ENCODE peak calls at places on chromosomes 3 and 15, in nine cellular contexts. One of them, this sample, is unnamed.

GRCh38 chr3:65521032-65521431 is 517.7 kb downstream of the MAGI1 start:
- DNase-seq in SK-N-SH: no peak
- DNase-seq in OCI-LY7: no peak
- DNase-seq in hepatocyte: no peak
- DNase-seq in GM23338: no peak
- DNase-seq in MM.1S: no peak
- DNase-seq in HCT116: no peak
- DNase-seq in neural progenitor cell: no peak
- DNase-seq in PC-3: no peak
- DNase-seq in this sample: no peak

GRCh38 chr3:61358364-61358763 is 107.1 kb upstream of the FHIT start:
- DNase-seq in PC-3: no peak
- DNase-seq in MM.1S: peak
- DNase-seq in GM23338: no peak
- DNase-seq in neural progenitor cell: no peak
- DNase-seq in SK-N-SH: peak
- DNase-seq in OCI-LY7: no peak
- DNase-seq in hepatocyte: peak
- DNase-seq in HCT116: no peak
- DNase-seq in this sample: no peak

GRCh38 chr15:75348563-75349350 is 1.9 kb downstream of the NEIL1 start:
- DNase-seq in neural progenitor cell: peak
- DNase-seq in PC-3: no peak
- DNase-seq in GM23338: peak
- DNase-seq in hepatocyte: peak
- DNase-seq in HCT116: no peak
- DNase-seq in MM.1S: no peak
- DNase-seq in SK-N-SH: peak
- DNase-seq in OCI-LY7: no peak
- DNase-seq in this sample: peak

GRCh38 chr15:49438970-49439631 is 16.1 kb downstream of the FGF7 start:
- DNase-seq in hepatocyte: no peak
- DNase-seq in MM.1S: peak
- DNase-seq in SK-N-SH: no peak
- DNase-seq in HCT116: no peak
- DNase-seq in OCI-LY7: peak
- DNase-seq in PC-3: no peak
- DNase-seq in GM23338: peak
- DNase-seq in neural progenitor cell: no peak
- DNase-seq in this sample: no peak

GRCh38 chr15:39587291-39587909 is 6.5 kb downstream of the THBS1 start:
- DNase-seq in MM.1S: no peak
- DNase-seq in hepatocyte: no peak
- DNase-seq in neural progenitor cell: no peak
- DNase-seq in PC-3: no peak
- DNase-seq in HCT116: no peak
- DNase-seq in OCI-LY7: no peak
- DNase-seq in SK-N-SH: no peak
- DNase-seq in GM23338: no peak
- DNase-seq in this sample: peak

GRCh38 chr15:39666671-39667070 is 85.8 kb downstream of the THBS1 start:
- DNase-seq in PC-3: no peak
- DNase-seq in HCT116: no peak
- DNase-seq in SK-N-SH: no peak
- DNase-seq in OCI-LY7: no peak
- DNase-seq in MM.1S: no peak
- DNase-seq in hepatocyte: no peak
- DNase-seq in GM23338: peak
- DNase-seq in neural progenitor cell: peak
- DNase-seq in this sample: peak

GRCh38 chr3:25423780-25424179 is 4.3 kb upstream of the RARB start:
- DNase-seq in GM23338: no peak
- DNase-seq in PC-3: peak
- DNase-seq in SK-N-SH: no peak
- DNase-seq in hepatocyte: peak
- DNase-seq in MM.1S: peak
- DNase-seq in OCI-LY7: no peak
- DNase-seq in neural progenitor cell: no peak
- DNase-seq in HCT116: no peak
- DNase-seq in this sample: peak

GRCh38 chr3:135646873-135647272 is 318.7 kb upstream of the PPP2R3A start:
- DNase-seq in GM23338: no peak
- DNase-seq in neural progenitor cell: no peak
- DNase-seq in HCT116: no peak
- DNase-seq in OCI-LY7: no peak
- DNase-seq in SK-N-SH: no peak
- DNase-seq in hepatocyte: no peak
- DNase-seq in PC-3: no peak
- DNase-seq in MM.1S: no peak
- DNase-seq in this sample: no peak

DNA sequence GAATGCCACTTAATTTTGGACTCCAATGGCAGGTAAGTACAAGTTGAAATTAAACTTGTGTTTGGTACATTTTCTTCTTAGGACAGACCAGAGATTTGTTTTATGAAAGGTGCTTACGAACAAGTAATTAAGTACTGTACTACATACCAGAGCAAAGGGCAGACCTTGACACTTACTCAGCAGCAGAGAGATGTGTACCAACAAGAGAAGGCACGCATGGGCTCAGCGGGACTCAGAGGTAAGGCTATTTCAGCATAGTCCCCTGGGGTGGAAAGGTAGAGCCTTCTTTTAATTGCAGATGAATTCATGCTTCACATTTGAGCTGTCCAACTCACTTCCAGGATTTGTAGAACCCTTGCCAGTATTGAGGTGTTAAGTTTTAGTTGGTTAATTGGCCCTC is 51.4 kb downstream of the ASTE1 start:
- DNase-seq in MM.1S: no peak
- DNase-seq in SK-N-SH: no peak
- DNase-seq in neural progenitor cell: no peak
- DNase-seq in OCI-LY7: no peak
- DNase-seq in HCT116: no peak
- DNase-seq in hepatocyte: peak
- DNase-seq in PC-3: no peak
- DNase-seq in GM23338: no peak
- DNase-seq in this sample: no peak
- TF ChIP-seq EZH2phosphoT487 in MM.1S: no peak
- TF ChIP-seq EZH2phosphoT487 in SK-N-SH: no peak
- TF ChIP-seq EZH2phosphoT487 in neural progenitor cell: no peak
- TF ChIP-seq EZH2phosphoT487 in OCI-LY7: no peak
- TF ChIP-seq EZH2phosphoT487 in HCT116: no peak
- TF ChIP-seq EZH2phosphoT487 in hepatocyte: no peak
- TF ChIP-seq EZH2phosphoT487 in PC-3: no peak
- TF ChIP-seq EZH2phosphoT487 in GM23338: no peak
- TF ChIP-seq EZH2phosphoT487 in this sample: no peak

GRCh38 chr3:24299236-24299635 is 195.4 kb downstream of the THRB start:
- DNase-seq in MM.1S: no peak
- DNase-seq in HCT116: no peak
- DNase-seq in PC-3: peak
- DNase-seq in neural progenitor cell: no peak
- DNase-seq in SK-N-SH: no peak
- DNase-seq in hepatocyte: no peak
- DNase-seq in OCI-LY7: no peak
- DNase-seq in GM23338: no peak
- DNase-seq in this sample: peak

GRCh38 chr3:24303057-24303754 is 191.4 kb downstream of the THRB start:
- DNase-seq in MM.1S: no peak
- DNase-seq in GM23338: no peak
- DNase-seq in OCI-LY7: no peak
- DNase-seq in neural progenitor cell: no peak
- DNase-seq in hepatocyte: no peak
- DNase-seq in SK-N-SH: peak
- DNase-seq in PC-3: no peak
- DNase-seq in HCT116: no peak
- DNase-seq in this sample: no peak

GRCh38 chr3:24302382-24302781 is 192.3 kb downstream of the THRB start:
- DNase-seq in SK-N-SH: no peak
- DNase-seq in GM23338: no peak
- DNase-seq in HCT116: no peak
- DNase-seq in neural progenitor cell: no peak
- DNase-seq in MM.1S: no peak
- DNase-seq in OCI-LY7: no peak
- DNase-seq in hepatocyte: no peak
- DNase-seq in PC-3: no peak
- DNase-seq in this sample: no peak

GRCh38 chr3:24300949-24301348 is 193.7 kb downstream of the THRB start:
- DNase-seq in HCT116: no peak
- DNase-seq in SK-N-SH: no peak
- DNase-seq in OCI-LY7: no peak
- DNase-seq in MM.1S: no peak
- DNase-seq in PC-3: no peak
- DNase-seq in hepatocyte: no peak
- DNase-seq in GM23338: no peak
- DNase-seq in neural progenitor cell: no peak
- DNase-seq in this sample: no peak

DNA sequence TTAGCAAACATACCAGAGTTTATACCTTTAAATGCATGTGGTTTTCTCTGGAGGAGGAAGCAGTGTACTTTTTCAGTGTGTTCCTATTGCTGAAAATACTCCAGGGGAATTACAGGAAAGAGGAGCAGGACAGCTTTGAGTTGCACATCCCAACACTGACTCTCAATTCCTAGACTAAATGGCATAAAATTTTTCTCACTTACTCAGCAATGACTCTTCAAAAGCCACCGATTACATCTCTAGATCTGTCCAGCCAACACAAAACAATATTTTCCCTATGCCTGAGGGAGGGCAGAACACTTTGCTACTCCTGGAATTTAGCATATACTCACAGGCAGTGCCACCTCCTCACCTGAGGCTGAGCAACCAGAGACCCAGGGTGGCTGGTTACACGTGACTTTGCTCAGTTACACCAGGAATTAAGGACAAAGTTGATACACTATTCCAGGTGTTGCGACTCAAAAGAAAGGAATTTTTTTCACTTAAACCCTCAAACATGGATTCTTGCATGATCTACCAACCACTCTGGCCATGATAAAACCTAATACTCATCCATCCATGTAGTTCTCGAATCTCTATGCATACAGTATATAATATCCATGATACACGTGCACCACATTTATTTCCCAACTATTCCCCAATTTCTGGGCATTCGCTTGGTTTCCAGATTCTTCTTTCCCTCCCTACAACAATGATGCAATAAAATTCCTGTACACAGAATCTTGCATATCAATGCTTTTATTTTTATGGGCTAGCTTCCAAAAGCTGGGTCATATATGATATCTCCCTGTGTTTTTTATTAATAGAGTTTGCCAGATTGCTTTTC is 194.6 kb downstream of the THRB start:
- DNase-seq in HCT116: no peak
- DNase-seq in OCI-LY7: no peak
- DNase-seq in SK-N-SH: no peak
- DNase-seq in MM.1S: no peak
- DNase-seq in hepatocyte: peak
- DNase-seq in GM23338: no peak
- DNase-seq in neural progenitor cell: no peak
- DNase-seq in PC-3: peak
- DNase-seq in this sample: peak
- TF ChIP-seq EZH2phosphoT487 in HCT116: no peak
- TF ChIP-seq EZH2phosphoT487 in OCI-LY7: no peak
- TF ChIP-seq EZH2phosphoT487 in SK-N-SH: no peak
- TF ChIP-seq EZH2phosphoT487 in MM.1S: no peak
- TF ChIP-seq EZH2phosphoT487 in hepatocyte: no peak
- TF ChIP-seq EZH2phosphoT487 in GM23338: no peak
- TF ChIP-seq EZH2phosphoT487 in neural progenitor cell: no peak
- TF ChIP-seq EZH2phosphoT487 in PC-3: no peak
- TF ChIP-seq EZH2phosphoT487 in this sample: no peak

DNA sequence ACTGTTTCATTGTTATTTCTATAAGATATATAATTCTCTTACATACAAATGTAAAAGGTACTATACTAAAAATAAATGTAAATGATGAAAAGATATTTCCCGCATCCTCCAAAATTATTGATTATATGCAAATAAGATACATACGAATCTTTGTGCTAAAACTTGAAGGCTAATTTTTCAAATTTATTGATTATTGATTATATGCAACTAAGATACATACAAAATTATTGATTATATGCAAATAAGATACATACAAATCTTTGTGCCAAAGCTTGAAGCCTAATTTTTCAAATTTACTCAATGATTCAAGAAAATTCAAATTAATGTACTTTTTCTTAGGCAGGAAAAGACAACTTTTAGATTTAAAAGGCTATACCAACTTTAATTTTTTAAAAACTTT is 319.8 kb downstream of the TBC1D5 start:
- DNase-seq in HCT116: no peak
- DNase-seq in PC-3: no peak
- DNase-seq in MM.1S: no peak
- DNase-seq in OCI-LY7: no peak
- DNase-seq in hepatocyte: no peak
- DNase-seq in GM23338: no peak
- DNase-seq in neural progenitor cell: no peak
- DNase-seq in SK-N-SH: no peak
- DNase-seq in this sample: no peak
- TF ChIP-seq EZH2phosphoT487 in HCT116: no peak
- TF ChIP-seq EZH2phosphoT487 in PC-3: no peak
- TF ChIP-seq EZH2phosphoT487 in MM.1S: no peak
- TF ChIP-seq EZH2phosphoT487 in OCI-LY7: no peak
- TF ChIP-seq EZH2phosphoT487 in hepatocyte: no peak
- TF ChIP-seq EZH2phosphoT487 in GM23338: no peak
- TF ChIP-seq EZH2phosphoT487 in neural progenitor cell: no peak
- TF ChIP-seq EZH2phosphoT487 in SK-N-SH: no peak
- TF ChIP-seq EZH2phosphoT487 in this sample: no peak

DNA sequence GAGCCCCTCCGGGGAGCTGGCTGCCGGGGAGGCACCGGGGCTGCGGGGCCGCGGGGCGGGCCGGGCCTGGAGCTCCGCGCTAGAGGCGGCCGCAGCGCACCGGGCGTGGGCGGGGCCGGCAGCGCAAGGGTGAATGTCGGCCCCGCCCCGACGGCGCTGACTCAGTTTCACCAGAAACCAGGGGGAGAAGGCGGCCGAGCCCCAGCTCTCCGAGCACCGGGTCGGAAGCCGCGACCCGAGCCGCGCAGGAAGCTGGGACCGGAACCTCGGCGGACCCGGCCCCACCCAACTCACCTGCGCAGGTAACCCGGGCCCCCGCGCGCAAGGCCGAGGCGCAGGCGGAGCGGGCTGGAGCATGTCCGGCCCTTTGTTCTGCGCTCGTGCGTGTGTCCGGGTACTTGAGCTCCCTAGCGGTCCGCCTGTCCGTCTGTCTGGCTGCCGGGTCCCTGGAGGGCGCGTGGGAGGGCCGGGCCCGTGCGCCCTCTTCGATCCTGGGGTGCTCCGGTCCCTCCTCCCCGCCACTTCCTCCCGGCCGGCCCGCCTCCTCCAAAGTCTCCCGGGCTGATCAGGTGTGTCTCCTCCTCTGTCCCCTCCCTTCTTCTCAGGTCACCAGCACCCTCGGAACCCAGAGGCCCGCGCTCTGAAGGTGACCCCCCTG is at the start of gene SPINT1:
- DNase-seq in neural progenitor cell: peak
- DNase-seq in PC-3: peak
- DNase-seq in SK-N-SH: peak
- DNase-seq in MM.1S: peak
- DNase-seq in OCI-LY7: no peak
- DNase-seq in GM23338: peak
- DNase-seq in hepatocyte: peak
- DNase-seq in HCT116: no peak
- DNase-seq in this sample: peak
- TF ChIP-seq EZH2phosphoT487 in neural progenitor cell: peak
- TF ChIP-seq EZH2phosphoT487 in PC-3: no peak
- TF ChIP-seq EZH2phosphoT487 in SK-N-SH: no peak
- TF ChIP-seq EZH2phosphoT487 in MM.1S: no peak
- TF ChIP-seq EZH2phosphoT487 in OCI-LY7: no peak
- TF ChIP-seq EZH2phosphoT487 in GM23338: no peak
- TF ChIP-seq EZH2phosphoT487 in hepatocyte: no peak
- TF ChIP-seq EZH2phosphoT487 in HCT116: no peak
- TF ChIP-seq EZH2phosphoT487 in this sample: no peak

GRCh38 chr3:10189557-10190374 is 25.0 kb downstream of the IRAK2 start:
- DNase-seq in neural progenitor cell: no peak
- DNase-seq in GM23338: no peak
- DNase-seq in HCT116: no peak
- DNase-seq in PC-3: peak
- DNase-seq in SK-N-SH: peak
- DNase-seq in MM.1S: peak
- DNase-seq in OCI-LY7: peak
- DNase-seq in hepatocyte: no peak
- DNase-seq in this sample: peak
- TF ChIP-seq EZH2phosphoT487 in neural progenitor cell: no peak
- TF ChIP-seq EZH2phosphoT487 in GM23338: no peak
- TF ChIP-seq EZH2phosphoT487 in HCT116: no peak
- TF ChIP-seq EZH2phosphoT487 in PC-3: no peak
- TF ChIP-seq EZH2phosphoT487 in SK-N-SH: no peak
- TF ChIP-seq EZH2phosphoT487 in MM.1S: no peak
- TF ChIP-seq EZH2phosphoT487 in OCI-LY7: no peak
- TF ChIP-seq EZH2phosphoT487 in hepatocyte: no peak
- TF ChIP-seq EZH2phosphoT487 in this sample: no peak

This sample was measured in GM23248.